ENCODE peak calls at places on chromosomes 1 and 21, in ten cellular contexts. O is CD8-positive, alpha-beta T cell; S is heart left ventricle; H is fibroblast of villous mesenchyme; J is neural progenitor cell; L is AG09309; P is BE2C; W is left lung; K is left ventricle myocardium inferior; Q is AG10803. C is an unnamed sample.

GRCh38 chr1:165851034-165851658 is 23.7 kb downstream of the UCK2 start:
- DNase-seq in O (no peak), S (no peak), H (peak), J (no peak), L (no peak), P (no peak), W (no peak), K (no peak), Q (peak), C (no peak)

GRCh38 chr1:2027961-2028583 is 8.9 kb downstream of the GABRD start:
- DNase-seq in O (no peak), S (no peak), H (no peak), J (no peak), L (no peak), P (no peak), W (no peak), K (no peak), Q (no peak), C (no peak)

GRCh38 chr1:200437556-200438203 is 27.8 kb upstream of the ZNF281 start:
- DNase-seq in O (no peak), S (no peak), H (peak), J (no peak), L (no peak), P (no peak), W (no peak), K (no peak), Q (no peak), C (no peak)

GRCh38 chr1:208807446-208808117 is 563.4 kb upstream of the PLXNA2 start:
- DNase-seq in O (no peak), S (no peak), H (no peak), J (no peak), L (no peak), P (no peak), W (no peak), K (no peak), Q (no peak), C (no peak)

GRCh38 chr1:200072636-200073285 is 45.3 kb downstream of the NR5A2 start:
- DNase-seq in O (no peak), S (no peak), H (no peak), J (no peak), L (no peak), P (no peak), W (no peak), K (no peak), Q (no peak), C (no peak)

GRCh38 chr21:35989185-35989735 is 71.1 kb downstream of the SETD4 start:
- DNase-seq in O (no peak), S (no peak), H (peak), J (no peak), L (peak), P (no peak), W (peak), K (no peak), Q (peak), C (no peak)

GRCh38 chr1:83531910-83532309 is 467.0 kb downstream of the TTLL7 start:
- DNase-seq in O (no peak), S (no peak), H (no peak), J (no peak), L (no peak), P (no peak), W (no peak), K (no peak), Q (no peak), C (no peak)

GRCh38 chr1:31697369-31697984 is 6.3 kb downstream of the COL16A1 start:
- DNase-seq in O (no peak), S (no peak), H (no peak), J (no peak), L (no peak), P (no peak), W (no peak), K (no peak), Q (no peak), C (no peak)

GRCh38 chr1:151047591-151047924 is at the start of gene C1orf56:
- DNase-seq in O (peak), S (peak), H (peak), J (peak), L (no peak), P (peak), W (peak), K (peak), Q (peak), C (no peak)

GRCh38 chr1:88609051-88609450 is 75.0 kb upstream of the PKN2 start:
- DNase-seq in O (no peak), S (no peak), H (no peak), J (no peak), L (no peak), P (no peak), W (no peak), K (no peak), Q (no peak), C (no peak)

GRCh38 chr1:171460018-171460585 is 25.2 kb upstream of the PRRC2C start:
- DNase-seq in O (no peak), S (no peak), H (no peak), J (no peak), L (no peak), P (no peak), W (no peak), K (no peak), Q (no peak), C (no peak)

GRCh38 chr1:118986839-118987430 is 1.2 kb downstream of the TBX15 start:
- DNase-seq in O (no peak), S (no peak), H (no peak), J (no peak), L (no peak), P (no peak), W (no peak), K (no peak), Q (no peak), C (no peak)

GRCh38 chr21:25626752-25627151 is 12.3 kb upstream of the JAM2 start:
- DNase-seq in O (no peak), S (peak), H (no peak), J (no peak), L (no peak), P (peak), W (no peak), K (peak), Q (no peak), C (no peak)

GRCh38 chr1:62386351-62387121 is 50.3 kb upstream of the USP1 start:
- DNase-seq in O (no peak), S (no peak), H (no peak), J (no peak), L (peak), P (no peak), W (no peak), K (no peak), Q (no peak), C (no peak)

GRCh38 chr1:18079941-18080340 is 27.7 kb upstream of the IGSF21 start:
- DNase-seq in O (no peak), S (no peak), H (no peak), J (peak), L (no peak), P (no peak), W (no peak), K (no peak), Q (no peak), C (no peak)

GRCh38 chr1:235331391-235331790 is 3.0 kb downstream of the GGPS1 start:
- DNase-seq in O (no peak), S (no peak), H (peak), J (no peak), L (no peak), P (no peak), W (no peak), K (no peak), Q (no peak), C (no peak)

GRCh38 chr1:160837558-160838205 is 25.0 kb downstream of the CD244 start:
- DNase-seq in O (peak), S (peak), H (no peak), J (peak), L (no peak), P (peak), W (peak), K (peak), Q (peak), C (peak)

DNA sequence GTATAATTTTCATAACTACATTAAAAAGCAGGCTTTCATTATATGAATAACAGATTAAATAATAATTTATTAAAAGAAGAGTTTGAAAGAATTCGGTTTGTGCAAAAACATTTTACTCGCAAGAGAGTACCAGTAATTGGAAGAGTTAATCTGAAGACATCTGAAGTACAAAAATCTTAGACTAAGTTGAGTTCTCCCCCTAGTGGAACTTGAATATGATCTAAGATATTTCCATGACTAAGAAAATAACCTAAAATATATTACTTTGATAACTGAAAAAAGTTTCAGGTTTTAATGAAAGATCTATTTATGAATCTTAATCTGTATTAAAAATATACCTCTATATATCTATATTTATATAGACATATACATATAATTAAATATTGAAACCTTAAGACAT is 112.5 kb upstream of the GFI1 start:
- DNase-seq in O (no peak), S (no peak), H (peak), J (peak), L (peak), P (no peak), W (no peak), K (no peak), Q (peak), C (no peak)
- TF ChIP-seq CTCF in O (peak), S (peak), H (peak), J (peak), L (peak), P (no peak), W (no peak), K (peak), Q (peak), C (peak)

GRCh38 chr1:58720680-58721079 is 20.8 kb upstream of the MYSM1 start:
- DNase-seq in O (no peak), S (no peak), H (no peak), J (no peak), L (no peak), P (no peak), W (no peak), K (no peak), Q (no peak), C (no peak)

GRCh38 chr1:58721247-58721820 is 21.5 kb upstream of the MYSM1 start:
- DNase-seq in O (no peak), S (no peak), H (no peak), J (no peak), L (no peak), P (no peak), W (no peak), K (no peak), Q (peak), C (no peak)

GRCh38 chr1:58715108-58715507 is 15.2 kb upstream of the MYSM1 start:
- DNase-seq in O (no peak), S (no peak), H (no peak), J (no peak), L (no peak), P (no peak), W (no peak), K (no peak), Q (no peak), C (no peak)

GRCh38 chr1:58718435-58718834 is 18.6 kb upstream of the MYSM1 start:
- DNase-seq in O (no peak), S (no peak), H (peak), J (no peak), L (no peak), P (peak), W (no peak), K (no peak), Q (no peak), C (no peak)

GRCh38 chr1:58717979-58718378 is 18.1 kb upstream of the MYSM1 start:
- DNase-seq in O (peak), S (no peak), H (no peak), J (no peak), L (no peak), P (no peak), W (no peak), K (no peak), Q (no peak), C (no peak)
- H3K4me3 ChIP-seq in O (no peak), S (no peak), H (no peak), J (no peak), L (no peak), P (no peak), W (no peak), K (no peak), Q (no peak), C (no peak)

GRCh38 chr21:38716942-38717341 is 88.8 kb upstream of the ETS2 start:
- DNase-seq in O (no peak), S (no peak), H (peak), J (no peak), L (no peak), P (no peak), W (no peak), K (no peak), Q (peak), C (no peak)

GRCh38 chr21:38714998-38715397 is 90.7 kb upstream of the ETS2 start:
- DNase-seq in O (no peak), S (no peak), H (no peak), J (no peak), L (no peak), P (no peak), W (no peak), K (no peak), Q (peak), C (no peak)

GRCh38 chr21:38716088-38716487 is 89.6 kb upstream of the ETS2 start:
- DNase-seq in O (no peak), S (no peak), H (no peak), J (no peak), L (no peak), P (no peak), W (no peak), K (no peak), Q (no peak), C (no peak)

GRCh38 chr21:38712076-38712475 is 93.7 kb upstream of the ETS2 start:
- DNase-seq in O (no peak), S (no peak), H (peak), J (peak), L (no peak), P (no peak), W (no peak), K (no peak), Q (peak), C (no peak)
- TF ChIP-seq CTCF in O (no peak), S (peak), H (peak), J (peak), L (peak), P (peak), W (peak), K (peak), Q (peak), C (peak)

DNA sequence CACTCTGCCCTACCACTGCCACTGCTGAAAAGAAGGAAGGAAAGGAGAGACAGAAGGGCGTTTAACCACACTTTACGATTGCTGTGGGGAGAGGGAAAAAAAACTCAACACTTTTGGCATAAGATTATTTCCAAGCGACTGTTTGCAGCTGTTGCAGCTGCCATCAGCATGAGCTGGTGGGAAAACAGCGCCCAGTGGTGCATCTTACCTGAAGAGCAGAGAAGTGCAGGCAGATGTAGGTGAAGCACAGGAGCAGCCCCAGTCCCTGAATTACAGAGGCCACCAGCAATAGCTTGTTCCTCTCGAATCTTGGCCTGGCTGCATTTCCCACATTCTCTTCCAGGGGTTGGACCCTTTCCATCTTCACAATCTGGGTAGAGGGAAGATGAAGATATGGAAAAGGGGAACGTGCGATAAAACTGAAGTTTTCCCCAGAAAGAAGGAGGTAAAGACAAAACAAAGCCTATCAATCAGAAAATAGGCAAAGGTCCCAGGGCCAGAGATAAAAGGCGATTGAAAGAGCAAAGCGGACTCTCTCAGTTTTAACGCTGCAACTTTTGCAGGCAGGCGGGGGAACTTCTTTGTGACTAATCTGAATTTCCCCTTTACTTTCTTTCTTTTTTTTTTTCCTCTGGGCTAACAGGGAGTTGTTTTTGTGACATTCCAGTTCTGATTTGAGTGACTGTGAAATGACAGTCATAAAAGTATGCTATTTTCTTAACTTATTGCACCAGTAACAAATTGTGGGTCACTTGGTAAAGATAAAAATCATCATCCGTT is at the start of gene TNFSF4:
- DNase-seq in O (no peak), S (peak), H (peak), J (no peak), L (no peak), P (no peak), W (no peak), K (peak), Q (peak), C (no peak)
- H3K4me3 ChIP-seq in O (no peak), S (peak), H (peak), J (no peak), L (peak), P (no peak), W (no peak), K (peak), Q (peak), C (no peak)